ENCODE peak calls at places on chromosomes 11 and 22, in nine cellular contexts. One of them, this sample, is unnamed.

GRCh38 chr11:47148903-47149535 is 27.7 kb downstream of the ARFGAP2 start:
- DNase-seq in A549: no peak
- DNase-seq in cardiac muscle cell: no peak
- DNase-seq in body of pancreas: peak; percentile 90
- DNase-seq in sigmoid colon: peak; percentile 81
- DNase-seq in dorsolateral prefrontal cortex: no peak
- DNase-seq in fibroblast of the aortic adventitia: peak; percentile 42
- DNase-seq in BJ: no peak
- DNase-seq in CD4-positive, CD25-positive, alpha-beta regulatory T cell: no peak
- DNase-seq in this sample: no peak

GRCh38 chr11:95849087-95849825 is 59.0 kb downstream of the CEP57 start:
- DNase-seq in A549: peak; percentile 64
- DNase-seq in cardiac muscle cell: peak; percentile 60
- DNase-seq in body of pancreas: peak; percentile 40
- DNase-seq in sigmoid colon: peak; percentile 69
- DNase-seq in dorsolateral prefrontal cortex: no peak
- DNase-seq in fibroblast of the aortic adventitia: peak; percentile 84
- DNase-seq in BJ: peak; percentile 27
- DNase-seq in CD4-positive, CD25-positive, alpha-beta regulatory T cell: no peak
- DNase-seq in this sample: peak; percentile 55

GRCh38 chr22:46149998-46150549 is at the start of gene PPARA:
- DNase-seq in A549: peak; percentile 51
- DNase-seq in cardiac muscle cell: peak; percentile 93
- DNase-seq in body of pancreas: peak; percentile 93
- DNase-seq in sigmoid colon: peak; percentile 94
- DNase-seq in dorsolateral prefrontal cortex: peak; percentile 83
- DNase-seq in fibroblast of the aortic adventitia: peak; percentile 65
- DNase-seq in BJ: no peak
- DNase-seq in CD4-positive, CD25-positive, alpha-beta regulatory T cell: peak; percentile 86
- DNase-seq in this sample: no peak

GRCh38 chr11:69730500-69730899 is 26.7 kb upstream of the FGF19 start:
- DNase-seq in A549: no peak
- DNase-seq in cardiac muscle cell: no peak
- DNase-seq in body of pancreas: no peak
- DNase-seq in sigmoid colon: no peak
- DNase-seq in dorsolateral prefrontal cortex: no peak
- DNase-seq in fibroblast of the aortic adventitia: no peak
- DNase-seq in BJ: no peak
- DNase-seq in CD4-positive, CD25-positive, alpha-beta regulatory T cell: no peak
- DNase-seq in this sample: no peak

GRCh38 chr22:20803696-20804324 is 29.9 kb downstream of the SERPIND1 start:
- DNase-seq in A549: peak; percentile 39
- DNase-seq in cardiac muscle cell: peak; percentile 60
- DNase-seq in body of pancreas: peak; percentile 13
- DNase-seq in sigmoid colon: no peak
- DNase-seq in dorsolateral prefrontal cortex: peak; percentile 33
- DNase-seq in fibroblast of the aortic adventitia: peak; percentile 31
- DNase-seq in BJ: no peak
- DNase-seq in CD4-positive, CD25-positive, alpha-beta regulatory T cell: no peak
- DNase-seq in this sample: no peak

GRCh38 chr11:61026121-61027031 is 54.9 kb downstream of the CD6 start:
- DNase-seq in A549: no peak
- DNase-seq in cardiac muscle cell: no peak
- DNase-seq in body of pancreas: peak; percentile 22
- DNase-seq in sigmoid colon: peak; percentile 56
- DNase-seq in dorsolateral prefrontal cortex: no peak
- DNase-seq in fibroblast of the aortic adventitia: no peak
- DNase-seq in BJ: no peak
- DNase-seq in CD4-positive, CD25-positive, alpha-beta regulatory T cell: peak; percentile 35
- DNase-seq in this sample: no peak

GRCh38 chr11:26297179-26297970 is 34.6 kb upstream of the ANO3 start:
- DNase-seq in A549: peak; percentile 77
- DNase-seq in cardiac muscle cell: peak; percentile 61
- DNase-seq in body of pancreas: peak; percentile 56
- DNase-seq in sigmoid colon: no peak
- DNase-seq in dorsolateral prefrontal cortex: no peak
- DNase-seq in fibroblast of the aortic adventitia: peak; percentile 87
- DNase-seq in BJ: peak; percentile 9
- DNase-seq in CD4-positive, CD25-positive, alpha-beta regulatory T cell: no peak
- DNase-seq in this sample: peak; percentile 55

GRCh38 chr11:134248910-134249480 is 4.2 kb downstream of the THYN1 start:
- DNase-seq in A549: no peak
- DNase-seq in cardiac muscle cell: no peak
- DNase-seq in body of pancreas: no peak
- DNase-seq in sigmoid colon: no peak
- DNase-seq in dorsolateral prefrontal cortex: no peak
- DNase-seq in fibroblast of the aortic adventitia: no peak
- DNase-seq in BJ: no peak
- DNase-seq in CD4-positive, CD25-positive, alpha-beta regulatory T cell: no peak
- DNase-seq in this sample: no peak

GRCh38 chr11:36510567-36511020 is 522 bp upstream of the TRAF6 start:
- DNase-seq in A549: no peak
- DNase-seq in cardiac muscle cell: no peak
- DNase-seq in body of pancreas: no peak
- DNase-seq in sigmoid colon: no peak
- DNase-seq in dorsolateral prefrontal cortex: no peak
- DNase-seq in fibroblast of the aortic adventitia: peak; percentile 49
- DNase-seq in BJ: no peak
- DNase-seq in CD4-positive, CD25-positive, alpha-beta regulatory T cell: no peak
- DNase-seq in this sample: no peak

GRCh38 chr11:2703487-2704141 is 3.8 kb upstream of the KCNQ1OT1 start:
- DNase-seq in A549: no peak
- DNase-seq in cardiac muscle cell: no peak
- DNase-seq in body of pancreas: no peak
- DNase-seq in sigmoid colon: peak; percentile 61
- DNase-seq in dorsolateral prefrontal cortex: no peak
- DNase-seq in fibroblast of the aortic adventitia: peak; percentile 25
- DNase-seq in BJ: no peak
- DNase-seq in CD4-positive, CD25-positive, alpha-beta regulatory T cell: no peak
- DNase-seq in this sample: no peak

GRCh38 chr22:42747701-42748513 is 27.2 kb upstream of the A4GALT start:
- DNase-seq in A549: no peak
- DNase-seq in cardiac muscle cell: peak; percentile 29
- DNase-seq in body of pancreas: no peak
- DNase-seq in sigmoid colon: no peak
- DNase-seq in dorsolateral prefrontal cortex: no peak
- DNase-seq in fibroblast of the aortic adventitia: peak; percentile 85
- DNase-seq in BJ: peak; percentile 43
- DNase-seq in CD4-positive, CD25-positive, alpha-beta regulatory T cell: no peak
- DNase-seq in this sample: peak; percentile 41

GRCh38 chr22:43554694-43555365 is 143.0 kb downstream of the MPPED1 start:
- DNase-seq in A549: no peak
- DNase-seq in cardiac muscle cell: no peak
- DNase-seq in body of pancreas: no peak
- DNase-seq in sigmoid colon: peak; percentile 50
- DNase-seq in dorsolateral prefrontal cortex: no peak
- DNase-seq in fibroblast of the aortic adventitia: no peak
- DNase-seq in BJ: no peak
- DNase-seq in CD4-positive, CD25-positive, alpha-beta regulatory T cell: no peak
- DNase-seq in this sample: no peak

GRCh38 chr11:46347637-46348311 is 511 bp downstream of the DGKZ start:
- DNase-seq in A549: no peak
- DNase-seq in cardiac muscle cell: no peak
- DNase-seq in body of pancreas: peak; percentile 36
- DNase-seq in sigmoid colon: peak; percentile 77
- DNase-seq in dorsolateral prefrontal cortex: no peak
- DNase-seq in fibroblast of the aortic adventitia: no peak
- DNase-seq in BJ: no peak
- DNase-seq in CD4-positive, CD25-positive, alpha-beta regulatory T cell: no peak
- DNase-seq in this sample: no peak

GRCh38 chr11:2317354-2318050 is 15.7 kb downstream of the TSPAN32 start:
- DNase-seq in A549: no peak
- DNase-seq in cardiac muscle cell: no peak
- DNase-seq in body of pancreas: peak; percentile 0
- DNase-seq in sigmoid colon: peak; percentile 55
- DNase-seq in dorsolateral prefrontal cortex: no peak
- DNase-seq in fibroblast of the aortic adventitia: no peak
- DNase-seq in BJ: no peak
- DNase-seq in CD4-positive, CD25-positive, alpha-beta regulatory T cell: no peak
- DNase-seq in this sample: no peak

GRCh38 chr11:120340529-120340928 is 4.3 kb downstream of the ARHGEF12 start:
- DNase-seq in A549: no peak
- DNase-seq in cardiac muscle cell: no peak
- DNase-seq in body of pancreas: no peak
- DNase-seq in sigmoid colon: no peak
- DNase-seq in dorsolateral prefrontal cortex: no peak
- DNase-seq in fibroblast of the aortic adventitia: peak; percentile 39
- DNase-seq in BJ: no peak
- DNase-seq in CD4-positive, CD25-positive, alpha-beta regulatory T cell: no peak
- DNase-seq in this sample: no peak

GRCh38 chr11:76048763-76049162 is 157.5 kb downstream of the WNT11 start:
- DNase-seq in A549: peak; percentile 63
- DNase-seq in cardiac muscle cell: no peak
- DNase-seq in body of pancreas: peak; percentile 54
- DNase-seq in sigmoid colon: no peak
- DNase-seq in dorsolateral prefrontal cortex: no peak
- DNase-seq in fibroblast of the aortic adventitia: no peak
- DNase-seq in BJ: no peak
- DNase-seq in CD4-positive, CD25-positive, alpha-beta regulatory T cell: no peak
- DNase-seq in this sample: no peak

GRCh38 chr11:119359365-119360229 is 13.1 kb upstream of the MFRP start:
- DNase-seq in A549: no peak
- DNase-seq in cardiac muscle cell: no peak
- DNase-seq in body of pancreas: no peak
- DNase-seq in sigmoid colon: no peak
- DNase-seq in dorsolateral prefrontal cortex: no peak
- DNase-seq in fibroblast of the aortic adventitia: no peak
- DNase-seq in BJ: no peak
- DNase-seq in CD4-positive, CD25-positive, alpha-beta regulatory T cell: no peak
- DNase-seq in this sample: no peak

GRCh38 chr11:107182983-107183382 is 164.7 kb upstream of the GUCY1A2 start:
- DNase-seq in A549: no peak
- DNase-seq in cardiac muscle cell: no peak
- DNase-seq in body of pancreas: no peak
- DNase-seq in sigmoid colon: no peak
- DNase-seq in dorsolateral prefrontal cortex: no peak
- DNase-seq in fibroblast of the aortic adventitia: no peak
- DNase-seq in BJ: no peak
- DNase-seq in CD4-positive, CD25-positive, alpha-beta regulatory T cell: no peak
- DNase-seq in this sample: no peak

GRCh38 chr22:48042621-48043395 is 1280.4 kb downstream of the TBC1D22A start:
- DNase-seq in A549: no peak
- DNase-seq in cardiac muscle cell: no peak
- DNase-seq in body of pancreas: no peak
- DNase-seq in sigmoid colon: no peak
- DNase-seq in dorsolateral prefrontal cortex: no peak
- DNase-seq in fibroblast of the aortic adventitia: no peak
- DNase-seq in BJ: no peak
- DNase-seq in CD4-positive, CD25-positive, alpha-beta regulatory T cell: no peak
- DNase-seq in this sample: no peak

GRCh38 chr11:130947889-130948288 is 31.6 kb upstream of the SNX19 start:
- DNase-seq in A549: no peak
- DNase-seq in cardiac muscle cell: no peak
- DNase-seq in body of pancreas: no peak
- DNase-seq in sigmoid colon: no peak
- DNase-seq in dorsolateral prefrontal cortex: no peak
- DNase-seq in fibroblast of the aortic adventitia: no peak
- DNase-seq in BJ: no peak
- DNase-seq in CD4-positive, CD25-positive, alpha-beta regulatory T cell: no peak
- DNase-seq in this sample: no peak
- H3K4me3 ChIP-seq in A549: no peak overlapping the region
- H3K4me3 ChIP-seq in cardiac muscle cell: no peak overlapping the region
- H3K4me3 ChIP-seq in body of pancreas: no peak overlapping the region
- H3K4me3 ChIP-seq in sigmoid colon: no peak overlapping the region
- H3K4me3 ChIP-seq in dorsolateral prefrontal cortex: no peak overlapping the region
- H3K4me3 ChIP-seq in fibroblast of the aortic adventitia: no peak overlapping the region
- H3K4me3 ChIP-seq in BJ: no peak overlapping the region
- H3K4me3 ChIP-seq in CD4-positive, CD25-positive, alpha-beta regulatory T cell: no peak overlapping the region
- H3K4me3 ChIP-seq in this sample: no peak overlapping the region

GRCh38 chr22:27672721-27673387 is 128.7 kb downstream of the MN1 start:
- DNase-seq in A549: no peak
- DNase-seq in cardiac muscle cell: no peak
- DNase-seq in body of pancreas: no peak
- DNase-seq in sigmoid colon: no peak
- DNase-seq in dorsolateral prefrontal cortex: no peak
- DNase-seq in fibroblast of the aortic adventitia: no peak
- DNase-seq in BJ: no peak
- DNase-seq in CD4-positive, CD25-positive, alpha-beta regulatory T cell: no peak
- DNase-seq in this sample: no peak
- H3K4me3 ChIP-seq in A549: no peak overlapping the region
- H3K4me3 ChIP-seq in cardiac muscle cell: no peak overlapping the region
- H3K4me3 ChIP-seq in body of pancreas: no peak overlapping the region
- H3K4me3 ChIP-seq in sigmoid colon: no peak overlapping the region
- H3K4me3 ChIP-seq in dorsolateral prefrontal cortex: no peak overlapping the region
- H3K4me3 ChIP-seq in fibroblast of the aortic adventitia: no peak overlapping the region
- H3K4me3 ChIP-seq in BJ: no peak overlapping the region
- H3K4me3 ChIP-seq in CD4-positive, CD25-positive, alpha-beta regulatory T cell: no peak overlapping the region
- H3K4me3 ChIP-seq in this sample: no peak overlapping the region

GRCh38 chr22:25084405-25085107 is 115.1 kb upstream of the CRYBB3 start:
- DNase-seq in A549: no peak
- DNase-seq in cardiac muscle cell: no peak
- DNase-seq in body of pancreas: no peak
- DNase-seq in sigmoid colon: no peak
- DNase-seq in dorsolateral prefrontal cortex: no peak
- DNase-seq in fibroblast of the aortic adventitia: no peak
- DNase-seq in BJ: no peak
- DNase-seq in CD4-positive, CD25-positive, alpha-beta regulatory T cell: no peak
- DNase-seq in this sample: no peak
- H3K4me3 ChIP-seq in A549: no peak overlapping the region
- H3K4me3 ChIP-seq in cardiac muscle cell: no peak overlapping the region
- H3K4me3 ChIP-seq in body of pancreas: no peak overlapping the region
- H3K4me3 ChIP-seq in sigmoid colon: no peak overlapping the region
- H3K4me3 ChIP-seq in dorsolateral prefrontal cortex: no peak overlapping the region
- H3K4me3 ChIP-seq in fibroblast of the aortic adventitia: no peak overlapping the region
- H3K4me3 ChIP-seq in BJ: no peak overlapping the region
- H3K4me3 ChIP-seq in CD4-positive, CD25-positive, alpha-beta regulatory T cell: no peak overlapping the region
- H3K4me3 ChIP-seq in this sample: no peak overlapping the region

GRCh38 chr11:43944761-43945311 is 2.4 kb downstream of the C11orf96 start:
- DNase-seq in A549: peak; percentile 60
- DNase-seq in cardiac muscle cell: peak; percentile 44
- DNase-seq in body of pancreas: peak; percentile 53
- DNase-seq in sigmoid colon: peak; percentile 86
- DNase-seq in dorsolateral prefrontal cortex: peak; percentile 64
- DNase-seq in fibroblast of the aortic adventitia: no peak
- DNase-seq in BJ: no peak
- DNase-seq in CD4-positive, CD25-positive, alpha-beta regulatory T cell: peak; percentile 15
- DNase-seq in this sample: no peak

GRCh38 chr11:43943931-43944751 is 1.7 kb downstream of the C11orf96 start:
- DNase-seq in A549: no peak
- DNase-seq in cardiac muscle cell: peak; percentile 47
- DNase-seq in body of pancreas: no peak
- DNase-seq in sigmoid colon: peak; percentile 74
- DNase-seq in dorsolateral prefrontal cortex: no peak
- DNase-seq in fibroblast of the aortic adventitia: no peak
- DNase-seq in BJ: no peak
- DNase-seq in CD4-positive, CD25-positive, alpha-beta regulatory T cell: no peak
- DNase-seq in this sample: no peak

GRCh38 chr11:43942651-43943356 is 367 bp downstream of the C11orf96 start:
- DNase-seq in A549: peak; percentile 46
- DNase-seq in cardiac muscle cell: peak; percentile 52
- DNase-seq in body of pancreas: no peak
- DNase-seq in sigmoid colon: peak; percentile 78
- DNase-seq in dorsolateral prefrontal cortex: no peak
- DNase-seq in fibroblast of the aortic adventitia: no peak
- DNase-seq in BJ: no peak
- DNase-seq in CD4-positive, CD25-positive, alpha-beta regulatory T cell: no peak
- DNase-seq in this sample: no peak

GRCh38 chr11:43943357-43943930 is 1.0 kb downstream of the C11orf96 start:
- DNase-seq in A549: no peak
- DNase-seq in cardiac muscle cell: peak; percentile 54
- DNase-seq in body of pancreas: no peak
- DNase-seq in sigmoid colon: no peak
- DNase-seq in dorsolateral prefrontal cortex: no peak
- DNase-seq in fibroblast of the aortic adventitia: no peak
- DNase-seq in BJ: no peak
- DNase-seq in CD4-positive, CD25-positive, alpha-beta regulatory T cell: no peak
- DNase-seq in this sample: no peak

GRCh38 chr11:43941257-43941879 is 1.1 kb upstream of the C11orf96 start:
- DNase-seq in A549: no peak
- DNase-seq in cardiac muscle cell: no peak
- DNase-seq in body of pancreas: no peak
- DNase-seq in sigmoid colon: peak; percentile 65
- DNase-seq in dorsolateral prefrontal cortex: no peak
- DNase-seq in fibroblast of the aortic adventitia: peak; percentile 47
- DNase-seq in BJ: no peak
- DNase-seq in CD4-positive, CD25-positive, alpha-beta regulatory T cell: no peak
- DNase-seq in this sample: no peak
- H3K4me3 ChIP-seq in A549: peak overlapping the region; percentile 51
- H3K4me3 ChIP-seq in cardiac muscle cell: peak overlapping the region; percentile 73
- H3K4me3 ChIP-seq in body of pancreas: no peak overlapping the region
- H3K4me3 ChIP-seq in sigmoid colon: peak overlapping the region; percentile 62
- H3K4me3 ChIP-seq in dorsolateral prefrontal cortex: peak overlapping the region; percentile 72
- H3K4me3 ChIP-seq in fibroblast of the aortic adventitia: no peak overlapping the region
- H3K4me3 ChIP-seq in BJ: no peak overlapping the region
- H3K4me3 ChIP-seq in CD4-positive, CD25-positive, alpha-beta regulatory T cell: peak overlapping the region; percentile 2
- H3K4me3 ChIP-seq in this sample: peak overlapping the region; percentile 56

This sample was measured in skeletal muscle cell.